ENCODE peak calls at places on chromosomes 6 and 20, in seven cellular contexts. G, I, U, D, X, S and N are unnamed samples.

GRCh38 chr6:157682856-157683481 is 140.1 kb upstream of the SNX9 start:
- DNase-seq in D (no peak), X (no peak), U (no peak), S (no peak), I (peak; percentile 81), G (no peak), N (peak; percentile 76)

GRCh38 chr20:51451484-51451883 is 91.0 kb downstream of the NFATC2 start:
- DNase-seq in S (no peak), U (no peak), G (no peak), X (no peak), D (no peak), I (no peak), N (no peak)

GRCh38 chr6:116094041-116094440 is 6.6 kb upstream of the NT5DC1 start:
- DNase-seq in X (no peak), G (no peak), I (no peak), U (no peak), S (no peak), D (no peak), N (no peak)

GRCh38 chr6:42013134-42013516 is 37.2 kb upstream of the TAF8 start:
- DNase-seq in U (no peak), X (no peak), D (no peak), S (no peak), I (peak; percentile 32), G (no peak), N (no peak)

GRCh38 chr20:63183422-63184146 is 32.3 kb downstream of the YTHDF1 start:
- DNase-seq in X (no peak), D (peak; percentile 74), S (peak; percentile 42), I (peak; percentile 15), U (peak; percentile 63), G (peak; percentile 45), N (peak; percentile 57)

GRCh38 chr6:169638388-169638787 is 63.4 kb downstream of the WDR27 start:
- DNase-seq in D (no peak), G (no peak), U (no peak), S (no peak), X (no peak), I (no peak), N (no peak)

GRCh38 chr6:116370328-116370716 is 425 bp upstream of the DSE start:
- DNase-seq in U (no peak), I (peak; percentile 75), G (peak; percentile 73), D (no peak), S (no peak), X (no peak), N (no peak)

GRCh38 chr20:25285856-25286798 is 38.2 kb downstream of the PYGB start:
- DNase-seq in S (peak; percentile 10), D (no peak), G (no peak), I (no peak), U (no peak), X (peak; percentile 39), N (no peak)

GRCh38 chr6:154555075-154555677 is 44.7 kb upstream of the CNKSR3 start:
- DNase-seq in X (no peak), I (peak; percentile 96), D (no peak), U (no peak), G (peak; percentile 58), S (peak; percentile 35), N (peak; percentile 97)

GRCh38 chr6:116385462-116385807 is 14.7 kb downstream of the DSE start:
- DNase-seq in I (peak; percentile 90), U (no peak), X (no peak), D (no peak), S (no peak), G (no peak), N (peak; percentile 78)

GRCh38 chr6:32816746-32817204 is at the start of gene HLA-DOB:
- DNase-seq in D (no peak), I (peak; percentile 83), X (no peak), S (no peak), U (peak; percentile 14), G (peak; percentile 37), N (peak; percentile 91)

GRCh38 chr20:19868383-19868782 is 110.3 kb downstream of the RIN2 start:
- DNase-seq in D (no peak), G (no peak), I (no peak), U (no peak), X (no peak), S (no peak), N (no peak)

GRCh38 chr6:117676577-117677218 is 1.4 kb downstream of the NUS1 start:
- DNase-seq in D (peak; percentile 5), I (no peak), S (no peak), X (no peak), G (no peak), U (no peak), N (peak; percentile 7)

GRCh38 chr6:159961523-159961922 is 7.4 kb upstream of the IGF2R start:
- DNase-seq in X (no peak), G (no peak), S (no peak), U (no peak), I (peak; percentile 75), D (no peak), N (peak; percentile 77)

GRCh38 chr6:116536216-116536621 is 9.3 kb downstream of the TRAPPC3L start:
- DNase-seq in D (peak; percentile 81), G (peak; percentile 75), X (no peak), S (peak; percentile 23), U (peak; percentile 79), I (peak; percentile 95), N (peak; percentile 94)

GRCh38 chr6:124993327-124993726 is 31.1 kb downstream of the RNF217 start:
- DNase-seq in U (no peak), X (no peak), D (no peak), I (peak; percentile 50), G (no peak), S (no peak), N (peak; percentile 41)

GRCh38 chr6:44025226-44025625 is 102.0 kb downstream of the MRPL14 start:
- DNase-seq in U (no peak), I (no peak), D (no peak), G (no peak), S (no peak), X (no peak), N (no peak)

GRCh38 chr20:6008254-6008653 is 45.6 kb downstream of the LRRN4 start:
- DNase-seq in I (peak; percentile 98), D (peak; percentile 16), G (peak; percentile 67), U (peak; percentile 22), X (peak; percentile 50), S (peak; percentile 64), N (peak; percentile 98)

GRCh38 chr20:45300961-45301360 is 5.7 kb upstream of the RBPJL start:
- DNase-seq in D (peak; percentile 68), I (peak; percentile 31), G (peak; percentile 79), S (no peak), X (no peak), U (peak; percentile 61), N (peak; percentile 39)

GRCh38 chr6:100237881-100238280 is 226.8 kb downstream of the SIM1 start:
- DNase-seq in U (no peak), I (no peak), G (no peak), X (no peak), S (no peak), D (no peak), N (no peak)

GRCh38 chr6:114176726-114177125 is 166.1 kb downstream of the HS3ST5 start:
- DNase-seq in X (no peak), S (no peak), U (no peak), D (no peak), G (no peak), I (no peak), N (no peak)

GRCh38 chr6:170111816-170112582 is 178.9 kb downstream of the DLL1 start:
- DNase-seq in U (no peak), I (no peak), X (peak; percentile 22), D (no peak), G (no peak), S (peak; percentile 7), N (no peak)

GRCh38 chr6:2765896-2766766 is 938 bp downstream of the WRNIP1 start:
- DNase-seq in X (no peak), U (peak; percentile 63), D (peak; percentile 81), S (peak; percentile 56), I (peak; percentile 15), G (peak; percentile 61), N (peak; percentile 60)

GRCh38 chr6:14117158-14118090 is at the start of gene CD83:
- DNase-seq in S (peak; percentile 75), I (no peak), G (peak; percentile 65), D (peak; percentile 75), U (peak; percentile 74), X (peak; percentile 54), N (peak; percentile 67)

DNA sequence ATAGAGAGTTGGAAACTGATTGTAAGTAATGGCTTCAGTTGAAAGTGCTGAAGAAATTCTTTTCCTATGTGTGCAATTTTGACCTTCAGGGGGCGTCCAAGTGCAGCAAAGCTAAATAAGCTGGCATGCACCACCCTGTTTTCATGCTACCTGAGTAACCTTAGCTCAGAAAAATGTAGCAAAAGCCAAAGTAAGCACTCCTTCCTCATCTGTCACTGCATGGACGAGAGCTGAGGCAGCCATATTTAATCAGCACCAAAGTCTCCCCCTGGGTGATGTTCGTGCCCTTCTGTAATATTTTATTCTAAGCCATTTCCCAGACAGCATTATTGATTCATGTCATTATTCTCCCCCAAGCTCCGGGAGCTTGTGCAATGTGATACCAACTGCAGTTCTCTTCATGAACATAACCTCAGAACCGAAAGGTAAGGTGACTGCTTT is 123.1 kb downstream of the RPS12 start:
- DNase-seq in G (peak; percentile 63), I (peak; percentile 74), U (peak; percentile 80), D (peak; percentile 77), X (no peak), S (peak; percentile 77), N (peak; percentile 69)
- TF ChIP-seq CTCF in G (peak; percentile 82), I (peak; percentile 74), U (peak; percentile 77), D (peak; percentile 73), X (no peak), S (peak; percentile 70), N (peak; percentile 74)

GRCh38 chr20:4150095-4150492 is 134.7 kb upstream of the RNF24 start:
- DNase-seq in D (no peak), X (no peak), I (no peak), S (no peak), G (peak; percentile 54), U (no peak), N (peak; percentile 28)
- H3K4me3 ChIP-seq in D (peak overlapping the region; percentile 93), X (peak overlapping the region; percentile 82), I (peak overlapping the region; percentile 62), S (no peak overlapping the region), G (peak overlapping the region; percentile 72), U (peak overlapping the region; percentile 66), N (peak overlapping the region; percentile 57)

GRCh38 chr6:10451394-10451793 is 36.5 kb upstream of the TFAP2A start:
- DNase-seq in X (no peak), D (no peak), U (no peak), S (no peak), I (no peak), G (no peak), N (no peak)
- TF ChIP-seq CTCF in X (no peak), D (peak; percentile 29), U (no peak), S (no peak), I (no peak), G (peak; percentile 16), N (no peak)

GRCh38 chr6:10417681-10418104 is 2.8 kb upstream of the TFAP2A start:
- DNase-seq in D (peak; percentile 58), S (no peak), I (no peak), U (no peak), G (no peak), X (no peak), N (no peak)

GRCh38 chr6:10416863-10417641 is 2.2 kb upstream of the TFAP2A start:
- DNase-seq in G (no peak), I (no peak), S (no peak), X (peak; percentile 41), D (peak; percentile 75), U (no peak), N (no peak)

GRCh38 chr6:10418862-10419748 is 4.2 kb upstream of the TFAP2A start:
- DNase-seq in S (peak; percentile 57), X (no peak), D (peak; percentile 57), I (peak; percentile 82), G (no peak), U (no peak), N (peak; percentile 92)

GRCh38 chr6:10419749-10420545 is 5.1 kb upstream of the TFAP2A start:
- DNase-seq in U (no peak), X (no peak), D (no peak), G (no peak), S (no peak), I (peak; percentile 64), N (peak; percentile 80)

GRCh38 chr6:10418361-10418861 is 3.5 kb upstream of the TFAP2A start:
- DNase-seq in U (no peak), G (no peak), S (no peak), I (no peak), X (no peak), D (no peak), N (no peak)
- H3K4me3 ChIP-seq in U (no peak overlapping the region), G (no peak overlapping the region), S (no peak overlapping the region), I (peak overlapping the region; percentile 59), X (no peak overlapping the region), D (peak overlapping the region; percentile 33), N (peak overlapping the region; percentile 63)